ENCODE peak calls at places on chromosomes 16 and 17, in nine cellular contexts. P, R, A, L, D, J, C, F and M are unnamed samples.

GRCh38 chr17:39700148-39700987 is 504 bp downstream of the ERBB2 start:
- DNase-seq in P (no peak), R (peak; percentile 48), A (peak; percentile 100), L (peak; percentile 64), D (peak; percentile 31), J (peak; percentile 54), C (no peak), F (peak; percentile 17), M (no peak)

GRCh38 chr17:50322271-50322670 is 23.7 kb upstream of the XYLT2 start:
- DNase-seq in P (no peak), R (no peak), A (no peak), L (no peak), D (no peak), J (no peak), C (no peak), F (no peak), M (no peak)

GRCh38 chr17:44793885-44794698 is 35.3 kb downstream of the ADAM11 start:
- DNase-seq in P (no peak), R (no peak), A (no peak), L (no peak), D (no peak), J (no peak), C (no peak), F (no peak), M (no peak)

GRCh38 chr16:86064431-86065250 is 165.7 kb downstream of the IRF8 start:
- DNase-seq in P (no peak), R (no peak), A (no peak), L (no peak), D (no peak), J (no peak), C (no peak), F (no peak), M (no peak)

GRCh38 chr17:39579318-39580081 is 28.2 kb downstream of the NEUROD2 start:
- DNase-seq in P (no peak), R (no peak), A (peak; percentile 52), L (peak; percentile 49), D (no peak), J (peak; percentile 28), C (no peak), F (no peak), M (no peak)

GRCh38 chr17:44108440-44109311 is 14.8 kb downstream of the HDAC5 start:
- DNase-seq in P (peak; percentile 88), R (peak; percentile 99), A (no peak), L (peak; percentile 81), D (no peak), J (no peak), C (no peak), F (no peak), M (no peak)

GRCh38 chr16:57528499-57529323 is 7.7 kb downstream of the CCDC102A start:
- DNase-seq in P (no peak), R (no peak), A (peak; percentile 70), L (peak; percentile 85), D (peak; percentile 58), J (peak; percentile 71), C (no peak), F (peak; percentile 34), M (no peak)

GRCh38 chr16:2213817-2214720 is 571 bp downstream of the PGP start:
- DNase-seq in P (no peak), R (no peak), A (no peak), L (no peak), D (no peak), J (peak; percentile 33), C (no peak), F (no peak), M (peak; percentile 68)

GRCh38 chr17:55609737-55610201 is 98.5 kb upstream of the SMIM36 start:
- DNase-seq in P (no peak), R (peak; percentile 100), A (no peak), L (no peak), D (no peak), J (no peak), C (no peak), F (no peak), M (no peak)

GRCh38 chr17:17079336-17079735 is 37.1 kb downstream of the MPRIP start:
- DNase-seq in P (no peak), R (no peak), A (no peak), L (peak; percentile 70), D (no peak), J (no peak), C (no peak), F (no peak), M (peak; percentile 27)

GRCh38 chr17:2892305-2892971 is 96.2 kb downstream of the RAP1GAP2 start:
- DNase-seq in P (no peak), R (peak; percentile 71), A (peak; percentile 54), L (peak; percentile 49), D (no peak), J (no peak), C (no peak), F (peak; percentile 99), M (no peak)

GRCh38 chr17:5758651-5759050 is 174.3 kb upstream of the NLRP1 start:
- DNase-seq in P (no peak), R (peak; percentile 46), A (peak; percentile 3), L (peak; percentile 70), D (no peak), J (no peak), C (no peak), F (peak; percentile 46), M (peak; percentile 51)

GRCh38 chr16:49890876-49891275 is 35.0 kb upstream of the ZNF423 start:
- DNase-seq in P (no peak), R (no peak), A (no peak), L (peak; percentile 82), D (no peak), J (peak; percentile 25), C (no peak), F (no peak), M (peak; percentile 7)

GRCh38 chr16:2786826-2787151 is 571 bp downstream of the PRSS33 start:
- DNase-seq in P (no peak), R (no peak), A (no peak), L (no peak), D (no peak), J (no peak), C (no peak), F (no peak), M (no peak)

GRCh38 chr16:77387810-77388209 is 47.0 kb downstream of the ADAMTS18 start:
- DNase-seq in P (no peak), R (no peak), A (peak; percentile 22), L (peak; percentile 53), D (no peak), J (no peak), C (no peak), F (peak; percentile 23), M (no peak)

GRCh38 chr16:57645691-57646387 is 17.4 kb downstream of the ADGRG1 start:
- DNase-seq in P (no peak), R (peak; percentile 58), A (no peak), L (no peak), D (no peak), J (no peak), C (no peak), F (peak; percentile 53), M (no peak)

GRCh38 chr16:28321700-28322411 is 29.5 kb downstream of the SBK1 start:
- DNase-seq in P (no peak), R (peak; percentile 32), A (peak; percentile 69), L (peak; percentile 74), D (no peak), J (peak; percentile 67), C (no peak), F (peak; percentile 43), M (peak; percentile 41)

GRCh38 chr16:27724491-27724878 is 174.5 kb downstream of the KATNIP start:
- DNase-seq in P (peak; percentile 69), R (no peak), A (no peak), L (no peak), D (no peak), J (no peak), C (no peak), F (no peak), M (no peak)

GRCh38 chr17:54626146-54626703 is 274.4 kb upstream of the TOM1L1 start:
- DNase-seq in P (no peak), R (no peak), A (no peak), L (peak; percentile 17), D (no peak), J (no peak), C (no peak), F (no peak), M (no peak)

GRCh38 chr16:89120281-89120680 is 26.6 kb downstream of the ACSF3 start:
- DNase-seq in P (no peak), R (no peak), A (no peak), L (no peak), D (no peak), J (no peak), C (no peak), F (no peak), M (no peak)